ENCODE peak calls at places on chromosomes 7 and 10, in five cellular contexts. One of them, this sample, is unnamed.

GRCh38 chr7:41696323-41696916 is 6.5 kb downstream of the INHBA start:
- DNase-seq in DND-41: peak
- DNase-seq in pancreas: no peak
- DNase-seq in tibial nerve: peak
- DNase-seq in astrocyte: no peak
- DNase-seq in this sample: peak

GRCh38 chr7:28002638-28003037 is 178.0 kb downstream of the JAZF1 start:
- DNase-seq in DND-41: no peak
- DNase-seq in pancreas: no peak
- DNase-seq in tibial nerve: no peak
- DNase-seq in astrocyte: no peak
- DNase-seq in this sample: peak

GRCh38 chr10:78568664-78569063 is 500.1 kb upstream of the ZMIZ1 start:
- DNase-seq in DND-41: no peak
- DNase-seq in pancreas: no peak
- DNase-seq in tibial nerve: no peak
- DNase-seq in astrocyte: no peak
- DNase-seq in this sample: no peak

GRCh38 chr7:112889834-112890438 is 99.7 kb upstream of the TMEM168 start:
- DNase-seq in DND-41: no peak
- DNase-seq in pancreas: no peak
- DNase-seq in tibial nerve: no peak
- DNase-seq in astrocyte: no peak
- DNase-seq in this sample: no peak

GRCh38 chr10:72295330-72295910 is 21.7 kb downstream of the DDIT4 start:
- DNase-seq in DND-41: no peak
- DNase-seq in pancreas: no peak
- DNase-seq in tibial nerve: no peak
- DNase-seq in astrocyte: no peak
- DNase-seq in this sample: no peak

GRCh38 chr10:124417846-124418725 is 637 bp downstream of the OAT start:
- DNase-seq in DND-41: no peak
- DNase-seq in pancreas: peak
- DNase-seq in tibial nerve: peak
- DNase-seq in astrocyte: peak
- DNase-seq in this sample: peak

GRCh38 chr7:140134039-140134438 is 42.7 kb downstream of the KDM7A start:
- DNase-seq in DND-41: no peak
- DNase-seq in pancreas: no peak
- DNase-seq in tibial nerve: no peak
- DNase-seq in astrocyte: no peak
- DNase-seq in this sample: no peak

GRCh38 chr10:62093863-62094291 is 174.8 kb downstream of the RTKN2 start:
- DNase-seq in DND-41: no peak
- DNase-seq in pancreas: no peak
- DNase-seq in tibial nerve: no peak
- DNase-seq in astrocyte: peak
- DNase-seq in this sample: peak

GRCh38 chr7:15582773-15583172 is 21.0 kb upstream of the AGMO start:
- DNase-seq in DND-41: no peak
- DNase-seq in pancreas: no peak
- DNase-seq in tibial nerve: no peak
- DNase-seq in astrocyte: no peak
- DNase-seq in this sample: no peak

GRCh38 chr10:101405006-101405405 is 51.0 kb downstream of the BTRC start:
- DNase-seq in DND-41: no peak
- DNase-seq in pancreas: no peak
- DNase-seq in tibial nerve: no peak
- DNase-seq in astrocyte: no peak
- DNase-seq in this sample: no peak

GRCh38 chr10:126119591-126119990 is 223.2 kb downstream of the FANK1 start:
- DNase-seq in DND-41: no peak
- DNase-seq in pancreas: no peak
- DNase-seq in tibial nerve: no peak
- DNase-seq in astrocyte: peak
- DNase-seq in this sample: peak

GRCh38 chr7:151081170-151082101 is 827 bp upstream of the FASTK start:
- DNase-seq in DND-41: no peak
- DNase-seq in pancreas: peak
- DNase-seq in tibial nerve: no peak
- DNase-seq in astrocyte: no peak
- DNase-seq in this sample: peak

GRCh38 chr7:23272275-23272674 is 25.7 kb downstream of the GPNMB start:
- DNase-seq in DND-41: no peak
- DNase-seq in pancreas: no peak
- DNase-seq in tibial nerve: no peak
- DNase-seq in astrocyte: no peak
- DNase-seq in this sample: no peak

GRCh38 chr7:150326657-150327268 is 3.4 kb upstream of the ACTR3C start:
- DNase-seq in DND-41: no peak
- DNase-seq in pancreas: no peak
- DNase-seq in tibial nerve: no peak
- DNase-seq in astrocyte: no peak
- DNase-seq in this sample: no peak

GRCh38 chr7:156074982-156075615 is 262.8 kb upstream of the SHH start:
- DNase-seq in DND-41: no peak
- DNase-seq in pancreas: no peak
- DNase-seq in tibial nerve: no peak
- DNase-seq in astrocyte: no peak
- DNase-seq in this sample: no peak

GRCh38 chr7:12653127-12653917 is 34.1 kb upstream of the ARL4A start:
- DNase-seq in DND-41: no peak
- DNase-seq in pancreas: no peak
- DNase-seq in tibial nerve: no peak
- DNase-seq in astrocyte: peak
- DNase-seq in this sample: peak

GRCh38 chr10:49649294-49649693 is 30.2 kb upstream of the C10orf53 start:
- DNase-seq in DND-41: peak
- DNase-seq in pancreas: no peak
- DNase-seq in tibial nerve: no peak
- DNase-seq in astrocyte: no peak
- DNase-seq in this sample: peak

GRCh38 chr7:65809259-65809981 is 63.5 kb upstream of the VKORC1L1 start:
- DNase-seq in DND-41: no peak
- DNase-seq in pancreas: no peak
- DNase-seq in tibial nerve: no peak
- DNase-seq in astrocyte: no peak
- DNase-seq in this sample: no peak

GRCh38 chr7:6577369-6578113 is at the start of gene ZDHHC4:
- DNase-seq in DND-41: peak
- DNase-seq in pancreas: peak
- DNase-seq in tibial nerve: peak
- DNase-seq in astrocyte: peak
- DNase-seq in this sample: peak

GRCh38 chr7:117325836-117326235 is 3.0 kb upstream of the WNT2 start:
- DNase-seq in DND-41: no peak
- DNase-seq in pancreas: no peak
- DNase-seq in tibial nerve: no peak
- DNase-seq in astrocyte: peak
- DNase-seq in this sample: no peak

GRCh38 chr10:104150206-104150605 is 28.2 kb downstream of the SFR1 start:
- DNase-seq in DND-41: no peak
- DNase-seq in pancreas: no peak
- DNase-seq in tibial nerve: no peak
- DNase-seq in astrocyte: no peak
- DNase-seq in this sample: no peak

GRCh38 chr10:3071405-3072198 is 4.3 kb downstream of the PFKP start:
- DNase-seq in DND-41: peak
- DNase-seq in pancreas: no peak
- DNase-seq in tibial nerve: no peak
- DNase-seq in astrocyte: peak
- DNase-seq in this sample: peak

GRCh38 chr7:12207046-12207445 is 4.0 kb upstream of the TMEM106B start:
- DNase-seq in DND-41: no peak
- DNase-seq in pancreas: peak
- DNase-seq in tibial nerve: no peak
- DNase-seq in astrocyte: no peak
- DNase-seq in this sample: no peak

DNA sequence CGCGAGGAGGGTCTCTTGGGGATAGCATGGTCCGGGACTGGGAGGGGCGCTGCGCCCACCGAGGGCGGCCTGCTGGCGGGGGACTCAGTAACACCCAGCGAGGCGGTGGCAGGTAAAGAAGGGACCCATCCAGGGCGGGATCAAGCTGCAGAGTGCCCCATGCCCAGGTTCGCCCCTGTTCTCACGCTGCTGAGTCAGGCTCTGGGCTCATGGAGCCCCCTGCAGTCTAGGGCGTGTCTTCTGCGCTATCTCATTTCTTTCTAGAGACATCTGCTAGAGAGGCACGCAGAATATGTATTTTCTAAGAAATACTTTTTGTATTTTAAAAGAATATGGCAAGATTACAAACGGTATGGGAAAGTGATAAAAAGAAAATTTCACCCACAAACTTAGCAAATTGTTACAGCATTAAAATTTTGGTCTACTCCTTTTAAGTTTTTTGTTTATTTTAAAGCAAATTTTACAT is 933 bp downstream of the EPDR1 start:
- DNase-seq in DND-41: peak
- DNase-seq in pancreas: no peak
- DNase-seq in tibial nerve: peak
- DNase-seq in astrocyte: peak
- DNase-seq in this sample: peak
- TF ChIP-seq CTCF in DND-41: peak
- TF ChIP-seq CTCF in pancreas: no peak
- TF ChIP-seq CTCF in tibial nerve: no peak
- TF ChIP-seq CTCF in astrocyte: no peak
- TF ChIP-seq CTCF in this sample: peak

GRCh38 chr10:131198843-131199242 is 112.7 kb downstream of the TCERG1L start:
- DNase-seq in DND-41: no peak
- DNase-seq in pancreas: no peak
- DNase-seq in tibial nerve: no peak
- DNase-seq in astrocyte: no peak
- DNase-seq in this sample: no peak
- H3K4me3 ChIP-seq in DND-41: no peak
- H3K4me3 ChIP-seq in pancreas: no peak
- H3K4me3 ChIP-seq in tibial nerve: no peak
- H3K4me3 ChIP-seq in astrocyte: no peak
- H3K4me3 ChIP-seq in this sample: no peak

GRCh38 chr7:159141159-159141558 is 3.5 kb downstream of the VIPR2 start:
- DNase-seq in DND-41: no peak
- DNase-seq in pancreas: no peak
- DNase-seq in tibial nerve: no peak
- DNase-seq in astrocyte: no peak
- DNase-seq in this sample: no peak

GRCh38 chr7:159141660-159142059 is 3.0 kb downstream of the VIPR2 start:
- DNase-seq in DND-41: no peak
- DNase-seq in pancreas: no peak
- DNase-seq in tibial nerve: no peak
- DNase-seq in astrocyte: no peak
- DNase-seq in this sample: no peak

GRCh38 chr7:159139639-159140038 is 5.0 kb downstream of the VIPR2 start:
- DNase-seq in DND-41: no peak
- DNase-seq in pancreas: no peak
- DNase-seq in tibial nerve: no peak
- DNase-seq in astrocyte: no peak
- DNase-seq in this sample: no peak

GRCh38 chr7:159139202-159139601 is 5.5 kb downstream of the VIPR2 start:
- DNase-seq in DND-41: no peak
- DNase-seq in pancreas: no peak
- DNase-seq in tibial nerve: no peak
- DNase-seq in astrocyte: no peak
- DNase-seq in this sample: no peak

GRCh38 chr7:159140170-159140910 is 4.3 kb downstream of the VIPR2 start:
- DNase-seq in DND-41: no peak
- DNase-seq in pancreas: no peak
- DNase-seq in tibial nerve: no peak
- DNase-seq in astrocyte: no peak
- DNase-seq in this sample: no peak
- TF ChIP-seq CTCF in DND-41: no peak
- TF ChIP-seq CTCF in pancreas: no peak
- TF ChIP-seq CTCF in tibial nerve: no peak
- TF ChIP-seq CTCF in astrocyte: no peak
- TF ChIP-seq CTCF in this sample: no peak

DNA sequence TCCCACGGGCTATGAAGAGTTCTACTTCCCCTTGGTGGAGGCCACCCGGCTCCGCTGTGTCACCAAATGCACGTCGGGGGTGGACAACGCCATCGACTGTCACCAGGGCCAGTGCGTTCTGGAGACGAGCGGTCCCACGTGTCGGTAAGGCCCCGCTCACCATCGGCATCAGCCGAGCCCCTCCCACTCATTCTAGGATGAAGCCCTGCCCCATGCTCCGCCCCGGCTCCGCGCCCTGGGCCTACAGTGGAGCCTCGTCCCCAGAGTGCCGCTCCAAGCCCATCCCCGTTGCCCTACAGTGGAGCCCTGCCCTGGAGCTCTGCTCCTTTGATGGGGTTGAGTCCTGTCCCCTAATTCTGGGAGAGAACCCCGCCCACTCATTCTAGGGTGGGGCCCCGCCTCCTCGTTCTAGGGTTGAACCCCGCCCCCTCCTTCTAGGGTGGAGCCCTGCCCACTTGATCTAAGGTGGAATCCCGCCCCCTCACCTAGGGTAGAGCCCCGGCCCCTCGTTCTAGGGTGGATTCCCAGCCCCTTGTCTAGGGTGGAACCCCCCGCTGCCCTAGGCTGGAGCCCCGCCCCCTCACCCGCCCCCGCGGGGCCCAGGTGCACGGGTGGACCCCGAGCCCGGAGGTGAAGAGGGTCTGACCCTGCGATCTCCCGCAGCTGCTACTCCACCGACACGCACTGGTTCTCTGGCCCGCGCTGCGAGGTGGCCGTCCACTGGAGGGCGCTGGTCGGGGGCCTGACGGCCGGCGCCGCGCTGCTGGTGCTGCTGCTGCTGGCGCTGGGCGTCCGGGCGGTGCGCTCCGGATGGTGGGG is 3.4 kb upstream of the MUC12 start:
- DNase-seq in DND-41: no peak
- DNase-seq in pancreas: peak
- DNase-seq in tibial nerve: peak
- DNase-seq in astrocyte: no peak
- DNase-seq in this sample: peak
- H3K4me3 ChIP-seq in DND-41: no peak
- H3K4me3 ChIP-seq in pancreas: peak
- H3K4me3 ChIP-seq in tibial nerve: peak
- H3K4me3 ChIP-seq in astrocyte: no peak
- H3K4me3 ChIP-seq in this sample: no peak

This sample was measured in choroid plexus epithelial cell.